ENCODE peak calls at places on chromosomes 4 and X, in six cellular contexts. V is left kidney; Q is KG1; X is stimulated activated CD8-positive, alpha-beta memory T cell treated with anti-CD3 and anti-CD28 coated beads, Interleukin-4, amount 100 ng/mL, for 1 hour; W is iris pigment epithelial cell; N is neuronal stem cell. D is an unnamed sample.

GRCh38 chr4:22969314-22969896 is 276.7 kb downstream of the GBA3 start:
- DNase-seq in W (peak; percentile 10), X (no peak), N (peak; percentile 9), V (no peak), Q (no peak), D (no peak)

GRCh38 chrX:2387614-2388239 is 113.0 kb downstream of the DHRSX start:
- DNase-seq in Q (no peak), V (no peak), W (peak; percentile 72), N (no peak), X (no peak), D (no peak)

GRCh38 chrX:41589634-41590270 is 99.0 kb upstream of the GPR34 start:
- DNase-seq in W (peak; percentile 45), N (no peak), V (peak; percentile 29), Q (no peak), X (no peak), D (no peak)

GRCh38 chr4:16082424-16083216 is 1.2 kb downstream of the PROM1 start:
- DNase-seq in W (peak; percentile 7), Q (no peak), N (peak; percentile 82), V (peak; percentile 95), X (no peak), D (no peak)

GRCh38 chr4:3676196-3676595 is 90.0 kb upstream of the ADRA2C start:
- DNase-seq in X (no peak), V (no peak), W (no peak), Q (no peak), N (no peak), D (no peak)

GRCh38 chr4:168877779-168878491 is 132.1 kb downstream of the CBR4 start:
- DNase-seq in Q (no peak), N (peak; percentile 29), X (no peak), W (no peak), V (peak; percentile 87), D (no peak)

GRCh38 chr4:119977546-119977945 is 89.1 kb downstream of the MAD2L1 start:
- DNase-seq in N (no peak), X (no peak), Q (no peak), V (peak; percentile 39), W (no peak), D (no peak)

GRCh38 chrX:154469880-154470279 is 9.2 kb downstream of the LAGE3 start:
- DNase-seq in Q (no peak), N (no peak), V (no peak), X (no peak), W (no peak), D (no peak)

GRCh38 chrX:43741843-43742573 is 85.9 kb downstream of the MAOA start:
- DNase-seq in V (no peak), Q (no peak), W (peak; percentile 69), N (no peak), X (no peak), D (no peak)

GRCh38 chr4:110183643-110184042 is 14.8 kb downstream of the ELOVL6 start:
- DNase-seq in Q (no peak), W (no peak), V (peak; percentile 67), N (no peak), X (no peak), D (peak; percentile 7)